ENCODE peak calls at places on chromosomes 4 and X, in seven cellular contexts. Q is activated CD8-positive, alpha-beta memory T cell treated with anti-CD3 and anti-CD28 coated beads, Interleukin-2, amount 50 U/mL, for 48 hours; B is NCI-H510A; R is DMS53; G is activated T-helper 2 cell treated with anti-CD3 and anti-CD28 coated beads, Interferon-gamma antibody, Interleukin-2, Interleukin-4, amounts not matched to agents 10 μg/mL and 5 μg/mL and 100 μg/mL, durations not matched to agents 14 hours and 24 hours and 36 hours; O is sciatic nerve; X is Jurkat, Clone E6-1. K is an unnamed sample.

GRCh38 chr4:105619193-105619931 is 66.9 kb downstream of the ARHGEF38 start:
- DNase-seq in Q (no peak), B (no peak), R (peak), G (no peak), O (peak), X (no peak), K (no peak)

GRCh38 chr4:142656178-142656577 is 189.9 kb downstream of the INPP4B start:
- DNase-seq in Q (peak), B (no peak), R (peak), G (peak), O (no peak), X (peak), K (no peak)

GRCh38 chrX:106698693-106699092 is 27.8 kb upstream of the RNF128 start:
- DNase-seq in Q (no peak), B (no peak), R (no peak), G (no peak), O (no peak), X (no peak), K (no peak)

GRCh38 chr4:86496094-86497060 is 97.7 kb upstream of the PTPN13 start:
- DNase-seq in Q (no peak), B (peak), R (peak), G (no peak), O (peak), X (no peak), K (peak)

GRCh38 chr4:169660929-169661328 is 40.6 kb downstream of the CLCN3 start:
- DNase-seq in Q (no peak), B (no peak), R (no peak), G (no peak), O (no peak), X (no peak), K (no peak)

GRCh38 chr4:126899382-126899801 is 733.4 kb upstream of the INTU start:
- DNase-seq in Q (no peak), B (no peak), R (no peak), G (no peak), O (no peak), X (no peak), K (no peak)

GRCh38 chrX:140141444-140142029 is 176.2 kb upstream of the CXorf66 start:
- DNase-seq in Q (no peak), B (no peak), R (peak), G (no peak), O (no peak), X (peak), K (peak)

GRCh38 chrX:153983321-153983729 is 10.8 kb downstream of the TMEM187 start:
- DNase-seq in Q (no peak), B (no peak), R (no peak), G (no peak), O (no peak), X (no peak), K (no peak)

GRCh38 chr4:76293705-76294274 is 12.7 kb upstream of the STBD1 start:
- DNase-seq in Q (no peak), B (no peak), R (no peak), G (no peak), O (no peak), X (no peak), K (no peak)

GRCh38 chr4:112813790-112814189 is 176.8 kb downstream of the LARP7 start:
- DNase-seq in Q (no peak), B (no peak), R (no peak), G (no peak), O (no peak), X (no peak), K (peak)

K was measured in GM12865.